ENCODE peak calls at places on chromosomes 4 and X, in four cellular contexts. One of them, this sample, is unnamed. For H3K4me1, the result is how much of the 10 kb centered on the place peaks cover.

GRCh38 chr4:90582087-90582486 is 454.9 kb downstream of the CCSER1 start:
- DNase-seq in left ventricle myocardium inferior: no peak
- DNase-seq in lower lobe of right lung: no peak
- DNase-seq in neural progenitor cell: no peak
- DNase-seq in this sample: no peak

GRCh38 chr4:109996531-109996930 is 83.8 kb downstream of the EGF start:
- DNase-seq in left ventricle myocardium inferior: no peak
- DNase-seq in lower lobe of right lung: no peak
- DNase-seq in neural progenitor cell: no peak
- DNase-seq in this sample: no peak

GRCh38 chr4:109007976-109008375 is 245.1 kb upstream of the ETNPPL start:
- DNase-seq in left ventricle myocardium inferior: no peak
- DNase-seq in lower lobe of right lung: no peak
- DNase-seq in neural progenitor cell: peak
- DNase-seq in this sample: no peak

GRCh38 chrX:152819732-152820131 is 10.8 kb downstream of the CETN2 start:
- DNase-seq in left ventricle myocardium inferior: no peak
- DNase-seq in lower lobe of right lung: no peak
- DNase-seq in neural progenitor cell: no peak
- DNase-seq in this sample: no peak

GRCh38 chrX:112819813-112820212 is 20.8 kb downstream of the AMOT start:
- DNase-seq in left ventricle myocardium inferior: no peak
- DNase-seq in lower lobe of right lung: no peak
- DNase-seq in neural progenitor cell: no peak
- DNase-seq in this sample: no peak

GRCh38 chrX:65587616-65588526 is 53.3 kb upstream of the LAS1L start:
- DNase-seq in left ventricle myocardium inferior: peak
- DNase-seq in lower lobe of right lung: peak
- DNase-seq in neural progenitor cell: no peak
- DNase-seq in this sample: peak

GRCh38 chrX:104621781-104622180 is 55.8 kb downstream of the IL1RAPL2 start:
- DNase-seq in left ventricle myocardium inferior: no peak
- DNase-seq in lower lobe of right lung: no peak
- DNase-seq in neural progenitor cell: no peak
- DNase-seq in this sample: no peak

GRCh38 chr4:53622739-53623151 is 31.5 kb upstream of the LNX1 start:
- DNase-seq in left ventricle myocardium inferior: no peak
- DNase-seq in lower lobe of right lung: no peak
- DNase-seq in neural progenitor cell: no peak
- DNase-seq in this sample: no peak

GRCh38 chr4:153555730-153556440 is 89.7 kb downstream of the TMEM131L start:
- DNase-seq in left ventricle myocardium inferior: peak
- DNase-seq in lower lobe of right lung: no peak
- DNase-seq in neural progenitor cell: no peak
- DNase-seq in this sample: peak

GRCh38 chr4:54229631-54230478 is 762 bp downstream of the PDGFRA start:
- DNase-seq in left ventricle myocardium inferior: no peak
- DNase-seq in lower lobe of right lung: peak
- DNase-seq in neural progenitor cell: peak
- DNase-seq in this sample: peak

GRCh38 chr4:156971623-156972369 is at the start of gene PDGFC:
- DNase-seq in left ventricle myocardium inferior: peak
- DNase-seq in lower lobe of right lung: peak
- DNase-seq in neural progenitor cell: peak
- DNase-seq in this sample: peak

GRCh38 chrX:71533850-71534515 is 1.1 kb downstream of the OGT start:
- DNase-seq in left ventricle myocardium inferior: peak
- DNase-seq in lower lobe of right lung: peak
- DNase-seq in neural progenitor cell: peak
- DNase-seq in this sample: peak

GRCh38 chr4:85738721-85739120 is 263.8 kb downstream of the ARHGAP24 start:
- DNase-seq in left ventricle myocardium inferior: no peak
- DNase-seq in lower lobe of right lung: no peak
- DNase-seq in neural progenitor cell: no peak
- DNase-seq in this sample: no peak

GRCh38 chr4:7943211-7943610 is 3.5 kb upstream of the AFAP1 start:
- DNase-seq in left ventricle myocardium inferior: no peak
- DNase-seq in lower lobe of right lung: no peak
- DNase-seq in neural progenitor cell: no peak
- DNase-seq in this sample: no peak

GRCh38 chr4:185657699-185658098 is 122.4 kb upstream of the PDLIM3 start:
- DNase-seq in left ventricle myocardium inferior: no peak
- DNase-seq in lower lobe of right lung: no peak
- DNase-seq in neural progenitor cell: no peak
- DNase-seq in this sample: no peak

GRCh38 chr4:159384619-159385018 is 281.7 kb downstream of the RAPGEF2 start:
- DNase-seq in left ventricle myocardium inferior: no peak
- DNase-seq in lower lobe of right lung: no peak
- DNase-seq in neural progenitor cell: no peak
- DNase-seq in this sample: no peak

GRCh38 chr4:159383569-159383934 is 280.7 kb downstream of the RAPGEF2 start:
- DNase-seq in left ventricle myocardium inferior: no peak
- DNase-seq in lower lobe of right lung: no peak
- DNase-seq in neural progenitor cell: no peak
- DNase-seq in this sample: no peak

GRCh38 chr4:159382875-159383568 is 280.1 kb downstream of the RAPGEF2 start:
- DNase-seq in left ventricle myocardium inferior: no peak
- DNase-seq in lower lobe of right lung: no peak
- DNase-seq in neural progenitor cell: peak
- DNase-seq in this sample: no peak

GRCh38 chr4:159386620-159387019 is 283.7 kb downstream of the RAPGEF2 start:
- DNase-seq in left ventricle myocardium inferior: no peak
- DNase-seq in lower lobe of right lung: no peak
- DNase-seq in neural progenitor cell: no peak
- DNase-seq in this sample: no peak

GRCh38 chr4:159384017-159384416 is 281.1 kb downstream of the RAPGEF2 start:
- DNase-seq in left ventricle myocardium inferior: no peak
- DNase-seq in lower lobe of right lung: no peak
- DNase-seq in neural progenitor cell: no peak
- DNase-seq in this sample: no peak
- H3K4me1 ChIP-seq in left ventricle myocardium inferior: under half
- H3K4me1 ChIP-seq in lower lobe of right lung: under half
- H3K4me1 ChIP-seq in neural progenitor cell: under half
- H3K4me1 ChIP-seq in this sample: under half

GRCh38 chr4:40194602-40195161 is 2.1 kb upstream of the RHOH start:
- DNase-seq in left ventricle myocardium inferior: no peak
- DNase-seq in lower lobe of right lung: no peak
- DNase-seq in neural progenitor cell: no peak
- DNase-seq in this sample: peak

GRCh38 chr4:40197879-40198689 is 1.3 kb downstream of the RHOH start:
- DNase-seq in left ventricle myocardium inferior: no peak
- DNase-seq in lower lobe of right lung: no peak
- DNase-seq in neural progenitor cell: no peak
- DNase-seq in this sample: no peak

GRCh38 chr4:40195182-40196177 is 1.4 kb upstream of the RHOH start:
- DNase-seq in left ventricle myocardium inferior: no peak
- DNase-seq in lower lobe of right lung: no peak
- DNase-seq in neural progenitor cell: no peak
- DNase-seq in this sample: no peak

GRCh38 chr4:40196724-40197281 is at the start of gene RHOH:
- DNase-seq in left ventricle myocardium inferior: no peak
- DNase-seq in lower lobe of right lung: no peak
- DNase-seq in neural progenitor cell: peak
- DNase-seq in this sample: peak

GRCh38 chr4:40196260-40196659 is 571 bp upstream of the RHOH start:
- DNase-seq in left ventricle myocardium inferior: no peak
- DNase-seq in lower lobe of right lung: no peak
- DNase-seq in neural progenitor cell: no peak
- DNase-seq in this sample: no peak
- TF ChIP-seq CTCF in left ventricle myocardium inferior: no peak
- TF ChIP-seq CTCF in lower lobe of right lung: no peak
- TF ChIP-seq CTCF in neural progenitor cell: no peak
- TF ChIP-seq CTCF in this sample: no peak

DNA sequence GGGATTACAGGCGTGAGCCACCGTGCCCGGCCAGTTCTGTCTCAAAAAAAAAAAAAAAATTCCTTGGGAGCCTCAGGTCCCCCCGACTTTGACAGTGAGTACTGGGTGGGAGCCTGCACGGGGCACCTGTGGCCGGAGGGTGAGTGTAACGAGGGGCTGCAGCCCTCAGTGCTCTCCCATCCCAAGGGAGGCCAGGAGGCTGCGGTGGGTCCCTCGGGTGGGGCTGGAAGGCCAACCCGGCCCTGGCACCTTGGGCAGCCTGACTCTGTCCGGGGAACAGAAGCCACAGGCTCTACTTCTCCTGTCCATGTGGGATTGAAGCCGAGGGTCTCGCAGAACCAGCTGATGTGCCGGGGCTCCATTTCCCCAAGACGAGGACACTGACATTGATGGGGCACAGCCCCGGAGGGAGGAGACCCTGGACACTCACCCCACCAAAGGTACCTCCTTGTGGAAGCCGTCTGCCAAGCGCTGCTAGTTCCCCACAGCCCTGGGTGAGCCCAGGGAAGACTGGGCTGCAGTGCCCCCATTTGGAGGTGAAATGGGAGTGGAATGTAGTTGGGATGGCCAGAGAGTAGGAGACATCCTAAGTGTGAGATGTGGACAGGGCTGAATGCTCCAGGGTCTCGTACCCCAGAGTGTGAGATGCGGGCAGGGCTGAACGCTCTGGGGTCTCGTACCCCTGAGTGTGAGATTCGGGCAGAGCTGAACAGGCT is 2.3 kb upstream of the SLC26A1 start:
- DNase-seq in left ventricle myocardium inferior: no peak
- DNase-seq in lower lobe of right lung: no peak
- DNase-seq in neural progenitor cell: no peak
- DNase-seq in this sample: no peak
- H3K4me1 ChIP-seq in left ventricle myocardium inferior: under half
- H3K4me1 ChIP-seq in lower lobe of right lung: under half
- H3K4me1 ChIP-seq in neural progenitor cell: under half
- H3K4me1 ChIP-seq in this sample: under half

GRCh38 chrX:38985375-38985774 is 184.1 kb downstream of the MID1IP1 start:
- DNase-seq in left ventricle myocardium inferior: no peak
- DNase-seq in lower lobe of right lung: no peak
- DNase-seq in neural progenitor cell: no peak
- DNase-seq in this sample: no peak
- TF ChIP-seq CTCF in left ventricle myocardium inferior: peak
- TF ChIP-seq CTCF in lower lobe of right lung: peak
- TF ChIP-seq CTCF in neural progenitor cell: peak
- TF ChIP-seq CTCF in this sample: no peak

GRCh38 chr4:113689394-113689793 is 72.1 kb downstream of the CAMK2D start:
- DNase-seq in left ventricle myocardium inferior: no peak
- DNase-seq in lower lobe of right lung: no peak
- DNase-seq in neural progenitor cell: no peak
- DNase-seq in this sample: no peak
- H3K4me1 ChIP-seq in left ventricle myocardium inferior: half or more
- H3K4me1 ChIP-seq in lower lobe of right lung: under half
- H3K4me1 ChIP-seq in neural progenitor cell: under half
- H3K4me1 ChIP-seq in this sample: under half

GRCh38 chr4:124037236-124037635 is 640.6 kb downstream of the SPRY1 start:
- DNase-seq in left ventricle myocardium inferior: no peak
- DNase-seq in lower lobe of right lung: no peak
- DNase-seq in neural progenitor cell: no peak
- DNase-seq in this sample: no peak
- TF ChIP-seq CTCF in left ventricle myocardium inferior: no peak
- TF ChIP-seq CTCF in lower lobe of right lung: no peak
- TF ChIP-seq CTCF in neural progenitor cell: no peak
- TF ChIP-seq CTCF in this sample: no peak

GRCh38 chr4:94462572-94462971 is 10.8 kb downstream of the PDLIM5 start:
- DNase-seq in left ventricle myocardium inferior: no peak
- DNase-seq in lower lobe of right lung: no peak
- DNase-seq in neural progenitor cell: no peak
- DNase-seq in this sample: no peak

GRCh38 chr4:94463771-94464170 is 12.0 kb downstream of the PDLIM5 start:
- DNase-seq in left ventricle myocardium inferior: no peak
- DNase-seq in lower lobe of right lung: no peak
- DNase-seq in neural progenitor cell: no peak
- DNase-seq in this sample: no peak

GRCh38 chr4:94458682-94459081 is 6.9 kb downstream of the PDLIM5 start:
- DNase-seq in left ventricle myocardium inferior: no peak
- DNase-seq in lower lobe of right lung: no peak
- DNase-seq in neural progenitor cell: no peak
- DNase-seq in this sample: no peak

GRCh38 chr4:94459462-94460161 is 7.9 kb downstream of the PDLIM5 start:
- DNase-seq in left ventricle myocardium inferior: no peak
- DNase-seq in lower lobe of right lung: no peak
- DNase-seq in neural progenitor cell: peak
- DNase-seq in this sample: no peak

DNA sequence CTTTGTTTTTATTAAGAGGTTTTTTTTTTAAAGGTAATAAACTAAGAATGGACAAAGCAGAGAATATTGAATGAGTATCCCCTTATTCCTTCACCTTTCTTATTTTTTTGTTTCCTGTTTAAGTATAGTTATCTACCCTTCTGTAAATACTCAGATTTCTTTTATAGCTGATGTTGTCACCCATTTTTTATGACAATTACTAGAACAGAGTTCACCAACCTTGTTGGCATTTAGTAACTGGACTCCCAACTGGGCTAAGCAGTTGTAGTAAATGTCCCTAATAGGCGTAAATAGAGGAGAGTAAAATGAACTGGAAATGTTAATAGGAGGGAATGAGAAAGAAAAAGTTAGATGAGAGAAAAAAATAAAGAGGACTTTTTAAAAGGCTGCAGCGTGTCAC is 9.8 kb downstream of the PDLIM5 start:
- DNase-seq in left ventricle myocardium inferior: no peak
- DNase-seq in lower lobe of right lung: no peak
- DNase-seq in neural progenitor cell: no peak
- DNase-seq in this sample: no peak
- H3K4me1 ChIP-seq in left ventricle myocardium inferior: half or more
- H3K4me1 ChIP-seq in lower lobe of right lung: under half
- H3K4me1 ChIP-seq in neural progenitor cell: under half
- H3K4me1 ChIP-seq in this sample: under half

DNA sequence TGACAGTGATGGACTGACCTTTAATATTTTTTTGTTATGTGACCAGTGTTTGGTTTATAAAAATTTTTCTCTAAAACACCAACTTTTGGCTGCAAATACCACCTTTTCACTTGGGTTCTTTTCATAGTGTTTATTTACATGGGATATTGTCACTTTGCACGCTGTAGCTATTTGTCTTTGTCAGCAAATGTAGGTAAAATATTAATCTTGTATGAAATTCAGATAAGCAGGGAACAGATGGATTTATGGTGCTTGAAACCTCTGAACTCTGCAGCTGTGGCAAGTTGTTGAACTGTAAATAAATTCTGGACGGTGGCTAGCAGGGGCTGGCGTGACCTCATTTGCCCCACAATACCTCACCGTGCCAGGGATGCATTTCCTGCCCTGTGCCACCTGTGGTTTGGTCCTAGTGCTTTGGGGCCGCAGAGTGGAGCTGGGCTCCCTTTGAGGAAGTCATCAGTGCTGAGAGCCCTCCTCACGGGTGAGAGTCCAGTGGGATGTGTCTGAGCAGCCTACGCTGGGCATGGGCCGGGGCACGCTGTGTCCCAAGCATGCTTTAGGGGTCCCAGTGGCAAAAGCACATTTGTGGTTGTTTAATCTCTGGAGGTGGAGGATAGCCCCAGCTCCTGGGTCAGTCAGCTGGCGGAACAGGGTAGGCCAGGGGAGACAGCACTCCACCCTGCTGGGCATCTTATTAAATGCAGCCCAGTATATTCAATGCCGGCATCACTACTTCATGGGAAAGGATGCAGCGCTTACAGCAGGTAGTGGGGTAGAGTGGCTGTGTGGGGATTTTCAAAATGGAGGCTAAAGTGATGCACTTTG is 108.6 kb downstream of the TBL1X start:
- DNase-seq in left ventricle myocardium inferior: no peak
- DNase-seq in lower lobe of right lung: no peak
- DNase-seq in neural progenitor cell: peak
- DNase-seq in this sample: peak
- TF ChIP-seq CTCF in left ventricle myocardium inferior: no peak
- TF ChIP-seq CTCF in lower lobe of right lung: no peak
- TF ChIP-seq CTCF in neural progenitor cell: no peak
- TF ChIP-seq CTCF in this sample: no peak

This sample was measured in mucosa of descending colon.